ENCODE peak calls at places on chromosomes 4 and X, in five cellular contexts. P is omental fat pad, R is MCF 10A, N is GM10248, A is COR-L47. E is an unnamed sample.

GRCh38 chrX:112211459-112211858 is 128.9 kb upstream of the TRPC5 start:
- DNase-seq in R (peak; percentile 47), N (no peak), P (no peak), A (no peak), E (no peak)

GRCh38 chr4:94452476-94453300 is 946 bp downstream of the PDLIM5 start:
- DNase-seq in R (peak; percentile 95), A (peak; percentile 38), P (peak; percentile 60), N (peak; percentile 24), E (peak; percentile 53)

GRCh38 chrX:153494061-153494460 is 719 bp upstream of the BGN start:
- DNase-seq in P (no peak), N (no peak), R (no peak), A (no peak), E (no peak)

GRCh38 chr4:65021737-65022136 is 612.5 kb upstream of the TECRL start:
- DNase-seq in R (no peak), A (no peak), P (no peak), N (no peak), E (no peak)

GRCh38 chrX:40012039-40012799 is 85.5 kb downstream of the BCOR start:
- DNase-seq in P (no peak), N (no peak), A (peak; percentile 23), R (peak; percentile 60), E (no peak)

GRCh38 chr4:8464376-8464775 is 23.8 kb downstream of the TRMT44 start:
- DNase-seq in N (no peak), A (no peak), P (no peak), R (no peak), E (no peak)

GRCh38 chr4:52633846-52634245 is 25.3 kb downstream of the USP46 start:
- DNase-seq in N (no peak), P (no peak), A (no peak), R (no peak), E (no peak)

GRCh38 chr4:67700119-67700873 is 659 bp downstream of the UBA6 start:
- DNase-seq in A (no peak), R (peak; percentile 39), P (no peak), N (peak; percentile 40), E (no peak)

GRCh38 chrX:6363193-6363592 is 134.5 kb upstream of the NLGN4X start:
- DNase-seq in P (no peak), N (no peak), A (no peak), R (no peak), E (no peak)

GRCh38 chrX:77505227-77505626 is 58.0 kb downstream of the FGF16 start:
- DNase-seq in A (no peak), R (peak; percentile 42), P (no peak), N (no peak), E (no peak)

GRCh38 chrX:22758807-22759481 is 240.8 kb upstream of the DDX53 start:
- DNase-seq in R (no peak), A (no peak), N (no peak), P (no peak), E (no peak)

GRCh38 chr4:73019462-73020047 is 50.0 kb downstream of the COX18 start:
- DNase-seq in A (peak; percentile 53), R (peak; percentile 66), P (no peak), N (peak; percentile 30), E (no peak)

GRCh38 chr4:94412019-94413017 is 39.4 kb upstream of the PDLIM5 start:
- DNase-seq in R (peak; percentile 94), N (no peak), P (no peak), A (peak; percentile 43), E (no peak)

GRCh38 chr4:77665381-77666069 is 59.9 kb downstream of the CXCL13 start:
- DNase-seq in A (no peak), N (no peak), R (no peak), P (no peak), E (no peak)

GRCh38 chrX:3232262-3232950 is 114.0 kb downstream of the MXRA5 start:
- DNase-seq in P (no peak), R (no peak), A (no peak), N (no peak), E (no peak)

GRCh38 chr4:157806176-157806575 is 366.6 kb downstream of the GASK1B start:
- DNase-seq in N (no peak), P (no peak), A (no peak), R (no peak), E (no peak)

GRCh38 chr4:13523105-13523477 is 21.2 kb downstream of the NKX3-2 start:
- DNase-seq in R (no peak), P (no peak), A (no peak), N (no peak), E (no peak)

GRCh38 chr4:2807571-2807970 is 14.7 kb downstream of the SH3BP2 start:
- DNase-seq in A (no peak), R (no peak), P (no peak), N (no peak), E (no peak)

GRCh38 chr4:112633477-112634235 is 3.1 kb downstream of the ZGRF1 start:
- DNase-seq in N (peak; percentile 27), A (peak; percentile 3), P (no peak), R (peak; percentile 34), E (no peak)

GRCh38 chrX:108735680-108736508 is 469 bp downstream of the IRS4 start:
- DNase-seq in P (no peak), A (no peak), N (peak; percentile 8), R (no peak), E (no peak)

GRCh38 chrX:39689374-39690104 is 408.2 kb downstream of the BCOR start:
- DNase-seq in R (no peak), P (no peak), N (no peak), A (no peak), E (no peak)

GRCh38 chr4:81844717-81845116 is 373.0 kb upstream of the RASGEF1B start:
- DNase-seq in N (peak; percentile 53), P (peak; percentile 52), A (peak; percentile 72), R (peak; percentile 85), E (peak; percentile 40)

GRCh38 chr4:15755321-15755750 is 22.8 kb upstream of the CD38 start:
- DNase-seq in A (no peak), R (peak; percentile 67), N (no peak), P (no peak), E (no peak)

GRCh38 chr4:37000281-37000680 is 244.3 kb upstream of the NWD2 start:
- DNase-seq in P (no peak), R (no peak), N (no peak), A (no peak), E (no peak)

GRCh38 chr4:186760576-186760975 is 36.9 kb upstream of the FAT1 start:
- DNase-seq in P (no peak), A (no peak), N (no peak), R (peak; percentile 83), E (no peak)

GRCh38 chrX:105221374-105221773 is 880 bp upstream of the TEX13A start:
- DNase-seq in A (no peak), N (no peak), R (no peak), P (no peak), E (no peak)

GRCh38 chr4:105780176-105780575 is 71.6 kb downstream of the GSTCD start:
- DNase-seq in N (no peak), R (no peak), A (no peak), P (no peak), E (no peak)

GRCh38 chrX:115560211-115560977 is 580 bp upstream of the PLS3 start:
- DNase-seq in R (peak; percentile 72), N (no peak), A (no peak), P (no peak), E (no peak)

GRCh38 chrX:20029728-20030127 is 38.9 kb upstream of the BCLAF3 start:
- DNase-seq in A (no peak), R (no peak), N (no peak), P (no peak), E (no peak)

GRCh38 chr4:173536808-173537429 is 6.9 kb upstream of the HAND2 start:
- DNase-seq in A (no peak), R (peak; percentile 8), P (no peak), N (no peak), E (no peak)

GRCh38 chr4:138749303-138749702 is 266.3 kb upstream of the NOCT start:
- DNase-seq in P (no peak), A (no peak), N (no peak), R (peak; percentile 58), E (no peak)

GRCh38 chr4:26452565-26453531 is 37.4 kb downstream of the CCKAR start:
- DNase-seq in A (peak; percentile 92), N (no peak), P (no peak), R (no peak), E (no peak)

GRCh38 chr4:56619160-56619559 is 61.9 kb downstream of the HOPX start:
- DNase-seq in N (no peak), P (no peak), R (peak; percentile 47), A (no peak), E (no peak)

GRCh38 chr4:2932951-2933565 is 30.1 kb downstream of the NOP14 start:
- DNase-seq in R (no peak), N (no peak), A (no peak), P (no peak), E (no peak)

GRCh38 chrX:32530802-32531403 is 680.4 kb downstream of the DMD start:
- DNase-seq in R (peak; percentile 66), N (peak; percentile 12), A (peak; percentile 57), P (no peak), E (no peak)

GRCh38 chr4:78922207-78922606 is 17.0 kb downstream of the PAQR3 start:
- DNase-seq in P (no peak), N (no peak), R (no peak), A (no peak), E (no peak)

GRCh38 chrX:150856101-150856500 is 42.4 kb downstream of the CD99L2 start:
- DNase-seq in N (no peak), P (no peak), A (no peak), R (peak; percentile 44), E (no peak)

GRCh38 chr4:120318447-120318846 is 251.8 kb upstream of the MAD2L1 start:
- DNase-seq in N (no peak), P (no peak), A (no peak), R (no peak), E (no peak)

E was measured in thoracic aorta.